ENCODE peak calls at places on chromosomes 1 and 21, in five cellular contexts. O is mammary epithelial cell, E is heart right ventricle, L is hepatocyte, F is prostate gland. M is an unnamed sample.

GRCh38 chr1:222047370-222047769 is 305.5 kb upstream of the DUSP10 start:
- DNase-seq in E (no peak), F (no peak), O (peak; percentile 35), L (no peak), M (no peak)

GRCh38 chr1:41656088-41656487 is 171.6 kb upstream of the EDN2 start:
- DNase-seq in E (no peak), O (no peak), L (no peak), F (no peak), M (no peak)

GRCh38 chr1:12174789-12175455 is 8.1 kb downstream of the TNFRSF1B start:
- DNase-seq in O (no peak), E (peak; percentile 86), F (no peak), L (no peak), M (no peak)

GRCh38 chr1:65509912-65510680 is 89.6 kb downstream of the LEPR start:
- DNase-seq in E (no peak), O (no peak), L (no peak), F (no peak), M (no peak)

GRCh38 chr1:65632230-65632629 is 160.5 kb upstream of the PDE4B start:
- DNase-seq in L (no peak), F (no peak), O (no peak), E (no peak), M (no peak)

GRCh38 chr1:81607886-81608285 is 192.8 kb upstream of the ADGRL2 start:
- DNase-seq in O (no peak), L (no peak), F (no peak), E (no peak), M (no peak)

GRCh38 chr1:248828845-248829244 is 3.1 kb upstream of the SH3BP5L start:
- DNase-seq in L (peak; percentile 56), O (peak; percentile 12), F (no peak), E (no peak), M (no peak)

GRCh38 chr1:56453016-56453721 is 126.2 kb downstream of the PLPP3 start:
- DNase-seq in L (peak; percentile 52), E (no peak), O (no peak), F (no peak), M (no peak)

GRCh38 chr1:75034376-75034775 is 99.8 kb upstream of the LHX8 start:
- DNase-seq in E (no peak), F (no peak), O (no peak), L (peak; percentile 50), M (no peak)

DNA sequence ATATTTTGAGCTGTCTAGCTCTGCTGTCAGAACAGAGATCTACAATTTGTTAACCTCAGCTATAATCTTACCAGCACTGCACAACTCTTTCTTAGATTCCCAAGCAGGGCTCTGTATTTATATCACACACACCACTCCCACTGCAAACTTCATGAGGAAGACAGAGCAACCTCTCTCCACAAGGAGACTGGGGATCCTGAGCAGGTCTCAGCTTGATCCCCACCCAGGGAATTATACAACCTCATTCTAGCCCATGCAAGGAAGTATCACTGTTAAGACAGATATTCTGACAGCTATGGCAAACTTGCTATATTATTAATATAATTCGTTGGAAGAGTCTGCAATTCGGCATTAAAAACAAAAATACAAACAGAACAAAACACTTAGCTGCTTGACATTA is 40.4 kb downstream of the EGLN1 start:
- DNase-seq in E (no peak), O (peak; percentile 23), F (no peak), L (no peak), M (no peak)
- TF ChIP-seq CTCF in E (no peak), O (no peak), F (no peak), L (no peak), M (no peak)

DNA sequence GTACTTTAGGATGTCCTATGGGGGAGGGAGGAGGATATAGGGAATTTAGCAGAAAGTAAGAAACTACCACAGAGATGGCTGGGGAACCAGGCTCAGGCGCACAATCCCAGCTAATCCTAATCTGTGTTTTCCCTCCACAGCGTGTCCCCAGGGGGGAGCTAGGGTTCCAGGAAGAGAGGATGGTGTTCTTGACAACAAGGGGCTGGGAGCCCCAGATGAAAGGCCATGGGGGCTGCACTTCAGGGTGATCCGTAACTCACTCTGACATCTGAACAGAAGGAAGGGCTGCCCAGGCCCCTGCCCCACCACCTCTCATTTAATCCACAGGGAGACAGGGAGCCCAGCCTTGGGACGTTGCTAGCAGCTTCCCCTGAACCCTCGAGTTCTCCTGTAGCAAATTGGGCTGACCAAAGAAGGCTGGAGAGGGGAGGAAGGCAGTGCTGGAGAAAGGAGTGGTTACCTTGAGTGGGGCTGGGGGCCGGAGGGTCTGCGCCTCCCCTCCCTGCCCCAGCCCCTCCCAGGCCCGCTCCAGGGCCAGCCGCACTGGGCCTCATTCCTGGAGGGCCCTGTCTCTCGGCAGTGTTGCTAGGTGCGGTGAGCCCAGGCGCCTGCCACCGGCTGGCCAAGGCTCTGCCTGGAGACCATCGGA is 131.7 kb downstream of the TMEM53 start:
- DNase-seq in E (no peak), L (no peak), F (no peak), O (no peak), M (no peak)
- H3K27me3 ChIP-seq in E (peaks cover 52% of the 10 kb centered on the region), L (peaks cover 7% of the 10 kb centered on the region), F (peaks cover 7% of the 10 kb centered on the region), O (no peaks in the 10 kb centered on the region), M (no peaks in the 10 kb centered on the region)

GRCh38 chr1:89735449-89735848 is 85.4 kb upstream of the LRRC8D start:
- DNase-seq in F (no peak), L (no peak), E (no peak), O (no peak), M (no peak)
- TF ChIP-seq CTCF in F (no peak), L (no peak), E (no peak), O (no peak), M (no peak)

GRCh38 chr21:36968414-36968813 is 1.9 kb upstream of the HLCS start:
- DNase-seq in E (no peak), O (no peak), L (no peak), F (no peak), M (no peak)

GRCh38 chr21:36965720-36966065 is 776 bp downstream of the HLCS start:
- DNase-seq in O (no peak), L (no peak), E (no peak), F (no peak), M (peak; percentile 15)

GRCh38 chr21:36966066-36966845 is at the start of gene HLCS:
- DNase-seq in F (peak; percentile 60), O (peak; percentile 69), E (peak; percentile 77), L (peak; percentile 89), M (peak; percentile 89)

GRCh38 chr21:36964832-36965719 is 1.4 kb downstream of the HLCS start:
- DNase-seq in F (no peak), E (no peak), L (no peak), O (no peak), M (peak; percentile 18)

GRCh38 chr21:36966846-36967657 is 583 bp upstream of the HLCS start:
- DNase-seq in F (no peak), L (no peak), E (no peak), O (no peak), M (no peak)
- H3K27me3 ChIP-seq in F (no peaks in the 10 kb centered on the region), L (no peaks in the 10 kb centered on the region), E (no peaks in the 10 kb centered on the region), O (no peaks in the 10 kb centered on the region), M (no peaks in the 10 kb centered on the region)

DNA sequence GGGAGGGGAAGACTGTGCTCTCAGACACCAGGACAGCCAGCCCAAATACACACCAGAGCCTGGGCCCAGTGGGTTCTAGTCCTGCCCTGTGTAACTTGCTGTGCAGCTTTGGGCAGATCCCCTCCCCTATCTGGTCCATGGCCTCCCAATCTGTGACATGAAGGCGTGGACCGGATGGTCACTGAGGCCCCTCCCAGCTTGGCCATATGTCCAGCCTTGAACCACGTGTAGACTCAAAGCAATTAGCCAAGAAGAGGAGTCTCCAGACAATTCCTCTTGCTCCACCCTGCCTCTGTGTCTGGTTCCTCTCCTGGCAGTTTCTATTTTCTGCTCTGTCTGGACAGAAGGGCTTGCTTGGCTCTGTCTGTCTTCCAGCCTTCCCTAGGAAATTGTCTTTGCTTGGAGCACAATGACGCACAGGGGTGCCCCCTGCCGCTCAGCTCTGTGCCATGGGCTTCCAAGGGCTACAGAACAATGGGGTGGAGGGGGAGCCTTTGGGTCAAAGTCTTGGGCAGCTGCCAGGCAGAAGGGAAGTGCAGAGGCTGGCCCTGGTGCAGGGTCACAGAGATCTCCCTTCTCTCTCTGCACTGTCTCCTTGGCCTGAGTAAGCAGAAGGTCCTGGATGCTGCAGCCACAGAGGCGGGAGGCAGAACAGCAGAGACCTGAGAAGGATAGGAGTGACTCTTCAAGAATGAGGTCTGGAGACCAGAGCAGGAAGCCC is 66.1 kb downstream of the TENT5C start:
- DNase-seq in F (no peak), O (no peak), L (peak; percentile 59), E (peak; percentile 59), M (no peak)
- TF ChIP-seq CTCF in F (no peak), O (peak; percentile 46), L (peak; percentile 37), E (peak; percentile 47), M (no peak)

GRCh38 chr1:181181792-181182585 is 93.5 kb downstream of the IER5 start:
- DNase-seq in E (no peak), F (no peak), L (no peak), O (no peak), M (no peak)

GRCh38 chr1:181185461-181185860 is 97.0 kb downstream of the IER5 start:
- DNase-seq in F (no peak), E (no peak), O (no peak), L (no peak), M (no peak)

GRCh38 chr1:181179980-181180964 is 91.8 kb downstream of the IER5 start:
- DNase-seq in L (peak; percentile 70), O (peak; percentile 61), E (peak; percentile 58), F (no peak), M (no peak)

GRCh38 chr1:181187596-181188126 is 99.2 kb downstream of the IER5 start:
- DNase-seq in O (no peak), F (no peak), L (no peak), E (no peak), M (no peak)

DNA sequence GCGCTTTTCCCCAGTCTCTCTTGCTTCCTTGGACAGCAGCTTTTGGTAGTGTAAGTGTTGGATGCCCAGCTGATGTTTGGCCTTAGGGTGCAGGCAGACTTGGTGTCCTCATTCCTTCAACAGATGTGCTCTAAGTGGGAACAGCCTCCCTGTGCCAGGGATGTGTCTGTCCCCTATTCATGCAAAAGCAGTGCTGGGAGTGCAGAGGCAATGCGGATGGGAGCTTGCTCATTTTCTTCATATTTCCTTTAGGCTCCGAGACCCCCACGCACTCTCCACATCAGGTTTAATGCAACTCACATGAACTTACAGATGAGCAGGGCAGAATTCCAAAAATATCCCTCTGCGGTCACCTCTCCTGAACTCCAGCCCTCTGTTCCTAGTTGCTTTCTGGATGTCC is 96.1 kb downstream of the IER5 start:
- DNase-seq in E (no peak), L (no peak), F (no peak), O (no peak), M (no peak)
- H3K27me3 ChIP-seq in E (peaks cover 16% of the 10 kb centered on the region), L (peaks cover 16% of the 10 kb centered on the region), F (no peaks in the 10 kb centered on the region), O (no peaks in the 10 kb centered on the region), M (no peaks in the 10 kb centered on the region)

GRCh38 chr1:151137789-151138188 is 8.6 kb downstream of the SEMA6C start:
- DNase-seq in L (no peak), E (no peak), O (no peak), F (no peak), M (no peak)

GRCh38 chr1:151134396-151134795 is 12.0 kb downstream of the SEMA6C start:
- DNase-seq in L (no peak), F (no peak), O (no peak), E (no peak), M (no peak)

GRCh38 chr1:151134991-151135390 is 11.4 kb downstream of the SEMA6C start:
- DNase-seq in O (no peak), E (no peak), L (no peak), F (no peak), M (no peak)

GRCh38 chr1:151133339-151133761 is 13.1 kb downstream of the SEMA6C start:
- DNase-seq in E (no peak), O (no peak), F (no peak), L (no peak), M (no peak)

GRCh38 chr1:151135433-151136385 is 10.7 kb downstream of the SEMA6C start:
- DNase-seq in O (no peak), F (no peak), L (no peak), E (no peak), M (no peak)
- TF ChIP-seq CTCF in O (no peak), F (no peak), L (no peak), E (no peak), M (peak; percentile 46)

GRCh38 chr1:155080250-155081228 is 1.9 kb downstream of the EFNA3 start:
- DNase-seq in F (no peak), E (peak; percentile 19), O (no peak), L (peak; percentile 84), M (no peak)
- H3K27me3 ChIP-seq in F (no peaks in the 10 kb centered on the region), E (peaks cover 53% of the 10 kb centered on the region), O (peaks cover 28% of the 10 kb centered on the region), L (peaks cover 48% of the 10 kb centered on the region), M (peaks cover 5% of the 10 kb centered on the region)